ENCODE peak calls at places on chromosome 1, in five cellular contexts. O, W, F, T and E are unnamed samples.

GRCh38 chr1:234610061-234610581 is at the start of gene IRF2BP2:
- DNase-seq in T (peak), O (peak), F (peak), W (no peak), E (peak)

GRCh38 chr1:206035027-206035426 is 11.3 kb upstream of the CTSE start:
- DNase-seq in T (no peak), F (no peak), O (no peak), W (no peak), E (no peak)

GRCh38 chr1:55217226-55217996 is 2.2 kb upstream of the USP24 start:
- DNase-seq in F (no peak), T (peak), O (no peak), W (no peak), E (no peak)

GRCh38 chr1:20037877-20038276 is 32.1 kb upstream of the PLA2G5 start:
- DNase-seq in W (no peak), T (no peak), O (no peak), F (no peak), E (no peak)

GRCh38 chr1:25879675-25880074 is 4.2 kb upstream of the PAQR7 start:
- DNase-seq in F (no peak), O (no peak), W (no peak), T (peak), E (no peak)

GRCh38 chr1:115201598-115201997 is 112.3 kb upstream of the TSPAN2 start:
- DNase-seq in T (no peak), W (no peak), O (no peak), F (no peak), E (no peak)

GRCh38 chr1:176791911-176792310 is 328.9 kb downstream of the PAPPA2 start:
- DNase-seq in F (no peak), O (no peak), T (no peak), W (no peak), E (no peak)

GRCh38 chr1:169110265-169110664 is 3.8 kb downstream of the ATP1B1 start:
- DNase-seq in O (no peak), T (no peak), W (no peak), F (no peak), E (no peak)

GRCh38 chr1:86377341-86377740 is 18.8 kb downstream of the ODF2L start:
- DNase-seq in O (no peak), T (no peak), F (no peak), W (no peak), E (no peak)

GRCh38 chr1:48652334-48652733 is 124.4 kb downstream of the BEND5 start:
- DNase-seq in F (no peak), O (no peak), W (no peak), T (no peak), E (no peak)

GRCh38 chr1:155976062-155976912 is 2.1 kb downstream of the ARHGEF2 start:
- DNase-seq in W (no peak), O (no peak), T (peak), F (no peak), E (no peak)

GRCh38 chr1:30681782-30682181 is 41.6 kb downstream of the MATN1 start:
- DNase-seq in F (no peak), T (no peak), W (no peak), O (no peak), E (no peak)

GRCh38 chr1:116556289-116557006 is 14.4 kb downstream of the CD58 start:
- DNase-seq in F (no peak), W (no peak), T (peak), O (no peak), E (no peak)

GRCh38 chr1:182965096-182965495 is 12.1 kb upstream of the SHCBP1L start:
- DNase-seq in O (no peak), W (no peak), F (no peak), T (no peak), E (no peak)

GRCh38 chr1:237953238-237953637 is 62.5 kb upstream of the ZP4 start:
- DNase-seq in T (no peak), W (no peak), F (no peak), O (no peak), E (no peak)

GRCh38 chr1:32612189-32612881 is 38.0 kb downstream of the ZBTB8OS start:
- DNase-seq in T (peak), W (peak), F (peak), O (peak), E (peak)

GRCh38 chr1:217562229-217562878 is 68.5 kb downstream of the GPATCH2 start:
- DNase-seq in F (peak), W (no peak), T (no peak), O (no peak), E (no peak)

GRCh38 chr1:113931456-113931855 is 2.3 kb downstream of the HIPK1 start:
- DNase-seq in F (peak), W (no peak), T (no peak), O (no peak), E (no peak)

GRCh38 chr1:247905899-247906503 is 10.6 kb downstream of the OR2W3 start:
- DNase-seq in W (no peak), O (no peak), T (no peak), F (no peak), E (no peak)

GRCh38 chr1:3943123-3943431 is 43.0 kb upstream of the C1orf174 start:
- DNase-seq in O (no peak), W (no peak), F (no peak), T (no peak), E (no peak)

GRCh38 chr1:205188132-205188531 is 23.4 kb downstream of the DSTYK start:
- DNase-seq in O (no peak), T (no peak), W (no peak), F (no peak), E (no peak)

GRCh38 chr1:94382163-94382562 is 36.0 kb upstream of the ABCD3 start:
- DNase-seq in F (no peak), W (no peak), O (no peak), T (no peak), E (no peak)

GRCh38 chr1:31828926-31829690 is 13.3 kb upstream of the SPOCD1 start:
- DNase-seq in O (no peak), W (no peak), T (no peak), F (no peak), E (no peak)

GRCh38 chr1:231929311-231929710 is 302.7 kb downstream of the DISC1 start:
- DNase-seq in T (no peak), F (no peak), W (no peak), O (no peak), E (no peak)

GRCh38 chr1:48414264-48414663 is 57.7 kb downstream of the SPATA6 start:
- DNase-seq in T (no peak), W (no peak), F (no peak), O (no peak), E (no peak)

GRCh38 chr1:157310401-157310800 is 172.2 kb upstream of the ETV3 start:
- DNase-seq in W (no peak), F (no peak), O (no peak), T (no peak), E (no peak)

GRCh38 chr1:32393832-32394140 is 455 bp downstream of the BSDC1 start:
- DNase-seq in T (peak), W (no peak), O (no peak), F (no peak), E (no peak)

DNA sequence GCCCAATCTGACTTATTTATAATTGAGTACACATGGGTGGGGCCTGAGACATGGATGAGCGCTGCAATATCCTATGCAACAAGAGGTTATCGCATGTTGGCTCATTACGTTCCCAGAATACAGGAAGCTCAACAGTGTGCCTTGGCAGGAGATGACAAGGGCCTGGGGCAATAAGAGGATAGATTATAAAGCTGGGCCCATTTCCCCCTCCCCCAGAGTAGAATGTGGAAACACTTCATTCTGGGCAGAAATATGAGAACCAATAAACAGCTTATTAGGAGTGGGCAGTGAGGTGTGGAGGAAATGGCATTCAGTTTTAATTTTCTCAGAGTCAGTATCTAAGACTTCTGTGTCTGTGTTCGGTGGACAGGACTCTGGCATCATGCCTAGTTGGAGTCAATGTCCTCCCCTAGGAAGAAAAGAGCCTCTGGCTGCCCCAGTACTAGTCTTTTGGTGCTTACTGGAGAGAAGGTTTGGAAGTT is 92.8 kb downstream of the PIK3R3 start:
- DNase-seq in O (no peak), W (no peak), T (no peak), F (no peak), E (no peak)
- TF ChIP-seq POLR2A in O (no peak), W (no peak), T (no peak), F (no peak), E (no peak)

GRCh38 chr1:110618668-110619067 is 12.5 kb upstream of the KCNA2 start:
- DNase-seq in W (no peak), F (no peak), T (no peak), O (no peak), E (no peak)

GRCh38 chr1:110615548-110616130 is 9.5 kb upstream of the KCNA2 start:
- DNase-seq in F (peak), O (no peak), W (no peak), T (peak), E (no peak)

GRCh38 chr1:110617116-110617515 is 11.0 kb upstream of the KCNA2 start:
- DNase-seq in O (no peak), W (no peak), T (no peak), F (no peak), E (no peak)

GRCh38 chr1:110617589-110617988 is 11.4 kb upstream of the KCNA2 start:
- DNase-seq in O (no peak), W (no peak), F (no peak), T (no peak), E (no peak)

GRCh38 chr1:110616587-110616986 is 10.4 kb upstream of the KCNA2 start:
- DNase-seq in W (no peak), F (no peak), O (no peak), T (peak), E (no peak)
- TF ChIP-seq POLR2AphosphoS5 in W (no peak), F (no peak), O (no peak), T (peak), E (no peak)

GRCh38 chr1:185886671-185887070 is 152.5 kb downstream of the HMCN1 start:
- DNase-seq in T (no peak), O (no peak), W (no peak), F (no peak), E (no peak)

GRCh38 chr1:185880330-185880729 is 146.1 kb downstream of the HMCN1 start:
- DNase-seq in O (no peak), W (no peak), F (no peak), T (no peak), E (no peak)

GRCh38 chr1:185886046-185886445 is 151.9 kb downstream of the HMCN1 start:
- DNase-seq in W (no peak), T (no peak), F (no peak), O (no peak), E (no peak)

GRCh38 chr1:185880779-185881333 is 146.7 kb downstream of the HMCN1 start:
- DNase-seq in W (no peak), O (no peak), F (no peak), T (no peak), E (no peak)
- TF ChIP-seq TAF1 in W (no peak), O (no peak), F (no peak), T (no peak), E (no peak)

GRCh38 chr1:64929221-64929620 is 37.1 kb downstream of the JAK1 start:
- DNase-seq in W (no peak), F (no peak), T (no peak), O (no peak), E (no peak)
- TF ChIP-seq POLR2A in W (no peak), F (no peak), T (no peak), O (no peak), E (no peak)

GRCh38 chr1:96980448-96980847 is 258.9 kb downstream of the PTBP2 start:
- DNase-seq in F (no peak), T (no peak), O (no peak), W (no peak), E (no peak)
- TF ChIP-seq POLR2AphosphoS5 in F (no peak), T (no peak), O (no peak), W (no peak), E (no peak)

GRCh38 chr1:154497026-154497806 is 4.8 kb upstream of the TDRD10 start:
- DNase-seq in O (no peak), F (no peak), T (peak), W (no peak), E (no peak)
- TF ChIP-seq TAF1 in O (no peak), F (no peak), T (no peak), W (no peak), E (no peak)

GRCh38 chr1:160097911-160098851 is at the start of gene IGSF8:
- DNase-seq in F (peak), W (no peak), T (peak), O (peak), E (peak)
- TF ChIP-seq POLR2A in F (no peak), W (no peak), T (no peak), O (no peak), E (no peak)

GRCh38 chr1:160549665-160550006 is 26.6 kb upstream of the SLAMF6 start:
- DNase-seq in T (no peak), O (no peak), F (no peak), W (no peak), E (no peak)
- TF ChIP-seq POLR2AphosphoS5 in T (no peak), O (no peak), F (no peak), W (no peak), E (no peak)